ENCODE peak calls at places on chromosomes 11 and 22, in eight cellular contexts. E is activated CD4-positive, alpha-beta T cell treated with anti-CD3 and anti-CD28 coated beads, Interleukin-2, amount 50 U/mL, for 4 hours; H is heart right ventricle; G is activated naive CD4-positive, alpha-beta T cell; Q is stimulated activated naive B cell treated with anti-CD40 and anti-IgM and Interleukin-4, amounts not matched to agents 10 μg/mL and 1 μg/mL and 100 μg/mL, for 72 hours; T is SW 1271; Y is stimulated activated CD8-positive, alpha-beta memory T cell treated with anti-CD3 and anti-CD28 coated beads, Interleukin-7, amount 100 ng/mL, for 48 hours; S is neural progenitor cell. R is an unnamed sample.

GRCh38 chr22:35275580-35275979 is 18.3 kb downstream of the HMGXB4 start:
- DNase-seq in Y (no peak), Q (no peak), E (no peak), G (no peak), S (no peak), H (no peak), T (no peak), R (no peak)

GRCh38 chr11:119372260-119373058 is 9.0 kb downstream of the USP2 start:
- DNase-seq in G (no peak), S (no peak), Q (no peak), T (no peak), E (no peak), H (no peak), Y (no peak), R (no peak)

GRCh38 chr11:122779047-122779629 is 59.2 kb upstream of the CRTAM start:
- DNase-seq in S (no peak), G (no peak), T (no peak), H (no peak), E (no peak), Q (no peak), Y (no peak), R (peak; percentile 37)

GRCh38 chr22:27241430-27242110 is 560.0 kb downstream of the MN1 start:
- DNase-seq in G (no peak), T (no peak), H (peak; percentile 62), E (no peak), Y (no peak), S (no peak), Q (no peak), R (no peak)

GRCh38 chr11:122754553-122755322 is 83.6 kb upstream of the CRTAM start:
- DNase-seq in Y (no peak), H (no peak), E (peak; percentile 30), G (no peak), T (no peak), Q (no peak), S (peak; percentile 54), R (peak; percentile 77)

GRCh38 chr11:22928207-22928917 is 68.1 kb upstream of the CCDC179 start:
- DNase-seq in H (no peak), G (no peak), S (no peak), Y (no peak), T (no peak), E (no peak), Q (no peak), R (peak; percentile 40)

GRCh38 chr22:19350476-19350859 is 58.9 kb upstream of the CLTCL1 start:
- DNase-seq in H (no peak), S (no peak), Y (no peak), Q (no peak), E (no peak), T (no peak), G (no peak), R (no peak)

GRCh38 chr22:30304495-30305244 is 15.4 kb upstream of the CASTOR1 start:
- DNase-seq in T (no peak), H (peak; percentile 49), G (no peak), S (no peak), Y (no peak), Q (no peak), E (no peak), R (no peak)

GRCh38 chr11:111871693-111872161 is 346 bp upstream of the ALG9 start:
- DNase-seq in E (no peak), T (no peak), H (no peak), Y (no peak), S (no peak), G (no peak), Q (no peak), R (no peak)

GRCh38 chr22:49203863-49204598 is 623.6 kb downstream of the BRD1 start:
- DNase-seq in H (no peak), S (no peak), G (no peak), T (no peak), Q (no peak), Y (no peak), E (no peak), R (no peak)

GRCh38 chr11:64559351-64560138 is 31.5 kb upstream of the SLC22A12 start:
- DNase-seq in T (no peak), Y (no peak), E (no peak), S (no peak), Q (no peak), G (no peak), H (no peak), R (peak; percentile 75)

GRCh38 chr11:34468209-34468841 is 29.6 kb downstream of the CAT start:
- DNase-seq in E (peak; percentile 11), H (no peak), T (no peak), S (peak; percentile 42), G (peak; percentile 17), Q (no peak), Y (no peak), R (peak; percentile 54)